ENCODE peak calls at places on chromosomes 16 and 17, in four cellular contexts. L is HepG2, S is H1, R is GM12878. Q is an unnamed sample.
A peak's percentile ranks its signal among the peaks of the same experiment; 100 is the strongest.

GRCh38 chr16:1729026-1729425 is 23.0 kb downstream of the MAPK8IP3 start:
- DNase-seq in L (no peak), S (no peak), R (no peak), Q (no peak)

GRCh38 chr16:13041180-13041579 is 139.8 kb downstream of the SHISA9 start:
- DNase-seq in L (no peak), S (no peak), R (no peak), Q (no peak)

GRCh38 chr17:63113167-63113566 is 147.1 kb downstream of the TANC2 start:
- DNase-seq in L (peak; percentile 19), S (no peak), R (no peak), Q (no peak)

GRCh38 chr17:31299624-31300023 is 2.6 kb upstream of the OMG start:
- DNase-seq in L (no peak), S (no peak), R (no peak), Q (no peak)

GRCh38 chr17:34154916-34155730 is 100.0 kb upstream of the CCL2 start:
- DNase-seq in L (no peak), S (no peak), R (no peak), Q (no peak)

GRCh38 chr16:58348986-58349385 is 43.3 kb upstream of the GINS3 start:
- DNase-seq in L (no peak), S (no peak), R (no peak), Q (no peak)

GRCh38 chr17:73899839-73900238 is 255.6 kb upstream of the SDK2 start:
- DNase-seq in L (no peak), S (no peak), R (no peak), Q (no peak)

GRCh38 chr17:40281663-40282062 is 6.0 kb upstream of the CDC6 start:
- DNase-seq in L (no peak), S (no peak), R (no peak), Q (peak; percentile 30)

GRCh38 chr16:47053895-47054294 is 80.4 kb upstream of the DNAJA2 start:
- DNase-seq in L (no peak), S (no peak), R (no peak), Q (no peak)

GRCh38 chr16:65884018-65884417 is 482.5 kb upstream of the CDH5 start:
- DNase-seq in L (no peak), S (no peak), R (no peak), Q (no peak)

GRCh38 chr16:24409045-24409444 is 130.3 kb upstream of the RBBP6 start:
- DNase-seq in L (no peak), S (no peak), R (no peak), Q (no peak)

GRCh38 chr16:2912330-2913199 is 834 bp downstream of the FLYWCH1 start:
- DNase-seq in L (peak; percentile 6), S (no peak), R (no peak), Q (no peak)

GRCh38 chr16:61024180-61024900 is 1011.9 kb downstream of the CDH8 start:
- DNase-seq in L (no peak), S (no peak), R (no peak), Q (no peak)

GRCh38 chr17:73976147-73976546 is 227.3 kb upstream of the RPL38 start:
- DNase-seq in L (no peak), S (no peak), R (no peak), Q (no peak)

GRCh38 chr17:39753514-39754160 is 15.9 kb downstream of the GRB7 start:
- DNase-seq in L (no peak), S (no peak), R (no peak), Q (no peak)

GRCh38 chr16:66927012-66927436 is 1.7 kb upstream of the RRAD start:
- DNase-seq in L (peak; percentile 68), S (no peak), R (no peak), Q (peak; percentile 35)

GRCh38 chr17:64787921-64788271 is 125.8 kb upstream of the SMURF2 start:
- DNase-seq in L (no peak), S (no peak), R (no peak), Q (no peak)

GRCh38 chr17:64787255-64787920 is 125.3 kb upstream of the SMURF2 start:
- DNase-seq in L (peak; percentile 82), S (no peak), R (no peak), Q (no peak)

GRCh38 chr17:64784353-64784798 is 122.3 kb upstream of the SMURF2 start:
- DNase-seq in L (no peak), S (no peak), R (no peak), Q (no peak)

GRCh38 chr17:64785050-64785449 is 122.9 kb upstream of the SMURF2 start:
- DNase-seq in L (no peak), S (no peak), R (no peak), Q (no peak)

GRCh38 chr17:64786337-64786736 is 124.2 kb upstream of the SMURF2 start:
- DNase-seq in L (no peak), S (no peak), R (no peak), Q (no peak)
- TF ChIP-seq SUZ12 in L (no peak), S (no peak), R (no peak), Q (no peak)

GRCh38 chr17:46135126-46135812 is 58.0 kb downstream of the KANSL1 start:
- DNase-seq in L (peak; percentile 20), S (no peak), R (no peak), Q (no peak)
- H3K4me1 ChIP-seq in L (peaks cover 37% of the 10 kb centered on the region), S (peaks cover 6% of the 10 kb centered on the region), R (peaks cover 44% of the 10 kb centered on the region), Q (no peaks in the 10 kb centered on the region)

GRCh38 chr17:41863074-41863843 is 2.0 kb downstream of the KLHL11 start:
- DNase-seq in L (no peak), S (no peak), R (no peak), Q (no peak)
- TF ChIP-seq SUZ12 in L (no peak), S (no peak), R (no peak), Q (no peak)

DNA sequence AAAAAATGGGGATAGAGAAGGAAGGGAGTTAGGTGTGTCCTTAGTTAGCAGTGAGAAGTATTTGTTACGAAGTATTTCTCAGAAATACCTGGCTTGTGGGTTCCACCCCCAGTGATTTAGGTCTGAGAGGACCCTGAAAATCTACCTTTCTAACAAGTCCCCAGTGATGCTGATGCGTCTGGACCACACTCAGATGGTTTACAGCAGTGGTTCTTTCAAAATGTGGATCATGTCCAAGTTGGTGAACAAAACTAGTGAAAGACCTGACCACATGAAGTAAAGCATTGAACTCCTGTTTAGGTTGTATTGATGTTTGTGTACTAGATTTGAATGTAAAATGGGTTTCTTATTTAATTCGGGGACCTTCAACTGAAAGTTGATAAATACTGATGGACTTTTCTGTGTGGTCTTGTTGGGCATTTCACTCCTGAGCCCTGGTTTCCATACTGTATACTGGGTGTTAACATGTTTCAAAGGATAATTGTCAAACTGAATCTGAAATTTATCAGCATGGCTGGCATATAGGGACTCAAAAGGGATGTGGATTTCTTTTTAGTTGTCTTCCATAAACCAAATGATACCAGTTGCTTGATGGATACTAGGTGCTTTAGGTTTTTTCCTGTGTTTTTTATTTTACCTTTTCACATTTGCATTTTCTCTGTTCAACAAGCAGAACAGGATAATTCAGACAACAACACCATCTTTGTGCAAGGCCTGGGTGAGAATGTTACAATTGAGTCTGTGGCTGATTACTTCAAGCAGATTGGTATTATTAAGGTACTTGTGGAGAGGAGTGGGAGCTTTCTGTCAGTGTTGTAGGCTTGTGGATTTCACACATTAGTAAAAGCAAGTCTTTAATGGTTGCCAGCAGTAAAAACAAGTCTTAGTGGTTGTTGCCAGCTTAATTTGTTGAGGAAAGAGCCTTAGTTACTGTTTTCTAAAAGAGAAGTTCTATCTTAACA is 8.8 kb downstream of the FUS start:
- DNase-seq in L (no peak), S (no peak), R (no peak), Q (no peak)
- H3K4me1 ChIP-seq in L (peaks cover 30% of the 10 kb centered on the region), S (no peaks in the 10 kb centered on the region), R (peaks cover 4% of the 10 kb centered on the region), Q (peaks cover 5% of the 10 kb centered on the region)

DNA sequence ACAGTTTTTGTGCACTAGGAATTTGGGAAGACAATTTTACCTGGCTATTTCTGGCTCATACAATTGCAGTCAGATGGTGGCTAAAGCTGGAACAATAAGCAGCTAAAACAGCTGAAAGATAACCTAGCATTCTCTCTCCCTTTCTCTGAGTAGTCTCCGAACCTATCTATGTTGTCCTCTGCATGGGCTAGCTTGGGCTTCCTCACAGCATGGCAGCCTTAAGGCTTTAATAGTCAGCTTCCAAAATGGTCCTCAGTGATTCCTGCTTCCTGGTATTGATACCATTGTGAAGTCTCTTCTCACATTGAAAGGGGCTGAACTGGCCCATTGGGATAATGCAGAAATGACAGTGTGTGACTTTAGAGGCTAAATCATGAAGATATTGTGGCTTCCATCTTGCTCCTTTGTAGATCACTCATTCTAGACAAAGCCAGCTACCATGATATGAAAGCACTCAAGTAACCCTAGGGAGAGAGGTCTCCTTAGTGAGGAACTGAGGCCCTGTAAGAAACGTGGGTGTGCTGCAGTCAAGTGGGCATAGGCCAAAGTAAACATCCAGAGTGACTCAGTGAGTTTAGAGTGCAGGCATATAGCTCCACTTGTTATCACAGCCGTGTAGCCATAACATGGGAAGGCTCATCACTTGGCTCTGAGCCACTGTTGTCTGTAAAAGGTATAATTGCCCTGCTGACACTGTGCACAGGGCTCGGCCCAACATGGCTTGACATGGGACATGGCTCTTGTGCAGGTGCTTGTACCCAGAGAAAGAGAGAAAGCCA is 5.5 kb upstream of the VKORC1 start:
- DNase-seq in L (peak; percentile 34), S (no peak), R (no peak), Q (no peak)
- TF ChIP-seq SUZ12 in L (no peak), S (no peak), R (no peak), Q (no peak)

DNA sequence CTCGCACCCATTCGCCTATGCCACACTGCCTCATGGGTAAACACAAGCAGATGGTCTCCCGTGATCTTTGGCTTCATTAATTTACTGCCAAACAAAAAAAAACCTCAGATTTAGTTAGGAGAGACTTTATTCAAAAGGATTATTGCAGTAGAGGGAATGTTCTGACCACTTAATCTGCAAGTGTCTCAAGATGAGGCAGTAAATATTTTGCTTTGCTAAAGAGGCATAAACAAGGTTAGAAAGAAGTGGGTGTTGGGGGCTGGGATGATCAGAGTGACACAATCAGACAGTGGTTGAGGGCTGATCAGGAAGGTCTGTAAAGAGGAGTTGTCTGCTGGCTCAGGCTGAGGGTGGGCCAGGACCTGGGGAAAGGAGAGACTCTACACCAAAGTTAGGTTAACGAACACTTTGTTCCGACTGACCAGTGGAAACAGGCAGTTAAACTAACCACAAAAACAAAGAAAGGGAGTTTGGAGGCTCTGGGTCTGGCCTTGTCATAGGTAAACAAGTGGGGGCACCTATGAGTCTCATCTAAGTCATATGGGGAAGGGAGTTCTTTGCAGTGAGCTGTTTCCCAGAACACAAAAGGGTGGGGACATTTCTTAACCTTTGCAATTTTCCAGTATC is 28.5 kb downstream of the HSD17B2 start:
- DNase-seq in L (peak; percentile 61), S (no peak), R (no peak), Q (no peak)
- H3K4me1 ChIP-seq in L (peaks cover 93% of the 10 kb centered on the region), S (no peaks in the 10 kb centered on the region), R (no peaks in the 10 kb centered on the region), Q (no peaks in the 10 kb centered on the region)

Q was measured in NT2/D1.